ENCODE peak calls at places on chromosomes 4 and X, in ten cellular contexts. One of them, this sample, is unnamed.

GRCh38 chrX:84153538-84153937 is 34.5 kb downstream of the RPS6KA6 start:
- DNase-seq in progenitor cell of endocrine pancreas: no peak
- DNase-seq in dorsolateral prefrontal cortex: no peak
- DNase-seq in choroid plexus epithelial cell: no peak
- DNase-seq in esophagus squamous epithelium: no peak
- DNase-seq in colonic mucosa: no peak
- DNase-seq in uterus: no peak
- DNase-seq in AG04449: no peak
- DNase-seq in nephron progenitor cell: no peak
- DNase-seq in kidney: no peak
- DNase-seq in this sample: no peak

GRCh38 chr4:183288955-183289354 is 31.1 kb downstream of the CLDN22 start:
- DNase-seq in progenitor cell of endocrine pancreas: no peak
- DNase-seq in dorsolateral prefrontal cortex: no peak
- DNase-seq in choroid plexus epithelial cell: no peak
- DNase-seq in esophagus squamous epithelium: no peak
- DNase-seq in colonic mucosa: no peak
- DNase-seq in uterus: no peak
- DNase-seq in AG04449: no peak
- DNase-seq in nephron progenitor cell: no peak
- DNase-seq in kidney: no peak
- DNase-seq in this sample: no peak

GRCh38 chrX:386768-387575 is at the start of gene PPP2R3B:
- DNase-seq in progenitor cell of endocrine pancreas: peak; percentile 98
- DNase-seq in dorsolateral prefrontal cortex: peak; percentile 99
- DNase-seq in choroid plexus epithelial cell: peak; percentile 99
- DNase-seq in esophagus squamous epithelium: no peak
- DNase-seq in colonic mucosa: peak; percentile 97
- DNase-seq in uterus: peak; percentile 99
- DNase-seq in AG04449: peak; percentile 79
- DNase-seq in nephron progenitor cell: peak; percentile 99
- DNase-seq in kidney: peak; percentile 100
- DNase-seq in this sample: peak; percentile 97

GRCh38 chrX:48802089-48802812 is 384 bp downstream of the HDAC6 start:
- DNase-seq in progenitor cell of endocrine pancreas: peak; percentile 61
- DNase-seq in dorsolateral prefrontal cortex: no peak
- DNase-seq in choroid plexus epithelial cell: peak; percentile 85
- DNase-seq in esophagus squamous epithelium: peak; percentile 57
- DNase-seq in colonic mucosa: peak; percentile 89
- DNase-seq in uterus: peak; percentile 87
- DNase-seq in AG04449: peak; percentile 12
- DNase-seq in nephron progenitor cell: peak; percentile 81
- DNase-seq in kidney: peak; percentile 94
- DNase-seq in this sample: peak; percentile 65

GRCh38 chrX:39582091-39582490 is 515.7 kb downstream of the BCOR start:
- DNase-seq in progenitor cell of endocrine pancreas: no peak
- DNase-seq in dorsolateral prefrontal cortex: no peak
- DNase-seq in choroid plexus epithelial cell: no peak
- DNase-seq in esophagus squamous epithelium: no peak
- DNase-seq in colonic mucosa: no peak
- DNase-seq in uterus: no peak
- DNase-seq in AG04449: no peak
- DNase-seq in nephron progenitor cell: no peak
- DNase-seq in kidney: no peak
- DNase-seq in this sample: no peak

GRCh38 chr4:102717448-102718092 is 43.2 kb downstream of the MANBA start:
- DNase-seq in progenitor cell of endocrine pancreas: no peak
- DNase-seq in dorsolateral prefrontal cortex: no peak
- DNase-seq in choroid plexus epithelial cell: peak; percentile 28
- DNase-seq in esophagus squamous epithelium: no peak
- DNase-seq in colonic mucosa: no peak
- DNase-seq in uterus: no peak
- DNase-seq in AG04449: no peak
- DNase-seq in nephron progenitor cell: no peak
- DNase-seq in kidney: no peak
- DNase-seq in this sample: no peak

GRCh38 chrX:9019151-9019550 is 14.8 kb downstream of the FAM9B start:
- DNase-seq in progenitor cell of endocrine pancreas: no peak
- DNase-seq in dorsolateral prefrontal cortex: no peak
- DNase-seq in choroid plexus epithelial cell: no peak
- DNase-seq in esophagus squamous epithelium: no peak
- DNase-seq in colonic mucosa: no peak
- DNase-seq in uterus: no peak
- DNase-seq in AG04449: no peak
- DNase-seq in nephron progenitor cell: no peak
- DNase-seq in kidney: no peak
- DNase-seq in this sample: no peak

GRCh38 chrX:110059410-110059809 is 56.5 kb downstream of the TMEM164 start:
- DNase-seq in progenitor cell of endocrine pancreas: no peak
- DNase-seq in dorsolateral prefrontal cortex: no peak
- DNase-seq in choroid plexus epithelial cell: no peak
- DNase-seq in esophagus squamous epithelium: no peak
- DNase-seq in colonic mucosa: no peak
- DNase-seq in uterus: no peak
- DNase-seq in AG04449: no peak
- DNase-seq in nephron progenitor cell: no peak
- DNase-seq in kidney: no peak
- DNase-seq in this sample: no peak

GRCh38 chrX:30895331-30895730 is 6.3 kb upstream of the TAB3 start:
- DNase-seq in progenitor cell of endocrine pancreas: no peak
- DNase-seq in dorsolateral prefrontal cortex: no peak
- DNase-seq in choroid plexus epithelial cell: no peak
- DNase-seq in esophagus squamous epithelium: no peak
- DNase-seq in colonic mucosa: no peak
- DNase-seq in uterus: no peak
- DNase-seq in AG04449: no peak
- DNase-seq in nephron progenitor cell: no peak
- DNase-seq in kidney: no peak
- DNase-seq in this sample: no peak

GRCh38 chr4:87679449-87680169 is 29.5 kb downstream of the DMP1 start:
- DNase-seq in progenitor cell of endocrine pancreas: peak; percentile 37
- DNase-seq in dorsolateral prefrontal cortex: no peak
- DNase-seq in choroid plexus epithelial cell: peak; percentile 88
- DNase-seq in esophagus squamous epithelium: no peak
- DNase-seq in colonic mucosa: no peak
- DNase-seq in uterus: peak; percentile 66
- DNase-seq in AG04449: no peak
- DNase-seq in nephron progenitor cell: peak; percentile 72
- DNase-seq in kidney: no peak
- DNase-seq in this sample: peak; percentile 63

GRCh38 chr4:75800972-75801371 is 76.6 kb downstream of the USO1 start:
- DNase-seq in progenitor cell of endocrine pancreas: no peak
- DNase-seq in dorsolateral prefrontal cortex: no peak
- DNase-seq in choroid plexus epithelial cell: peak; percentile 79
- DNase-seq in esophagus squamous epithelium: no peak
- DNase-seq in colonic mucosa: no peak
- DNase-seq in uterus: no peak
- DNase-seq in AG04449: no peak
- DNase-seq in nephron progenitor cell: no peak
- DNase-seq in kidney: no peak
- DNase-seq in this sample: no peak
- TF ChIP-seq CTCF in progenitor cell of endocrine pancreas: no peak
- TF ChIP-seq CTCF in dorsolateral prefrontal cortex: no peak
- TF ChIP-seq CTCF in choroid plexus epithelial cell: no peak
- TF ChIP-seq CTCF in esophagus squamous epithelium: no peak
- TF ChIP-seq CTCF in colonic mucosa: no peak
- TF ChIP-seq CTCF in uterus: no peak
- TF ChIP-seq CTCF in AG04449: no peak
- TF ChIP-seq CTCF in nephron progenitor cell: no peak
- TF ChIP-seq CTCF in kidney: no peak
- TF ChIP-seq CTCF in this sample: no peak

GRCh38 chr4:6336166-6336565 is 66.5 kb downstream of the WFS1 start:
- DNase-seq in progenitor cell of endocrine pancreas: no peak
- DNase-seq in dorsolateral prefrontal cortex: no peak
- DNase-seq in choroid plexus epithelial cell: no peak
- DNase-seq in esophagus squamous epithelium: no peak
- DNase-seq in colonic mucosa: no peak
- DNase-seq in uterus: no peak
- DNase-seq in AG04449: no peak
- DNase-seq in nephron progenitor cell: no peak
- DNase-seq in kidney: peak; percentile 53
- DNase-seq in this sample: no peak

GRCh38 chr4:6338175-6338950 is 68.7 kb downstream of the WFS1 start:
- DNase-seq in progenitor cell of endocrine pancreas: no peak
- DNase-seq in dorsolateral prefrontal cortex: no peak
- DNase-seq in choroid plexus epithelial cell: no peak
- DNase-seq in esophagus squamous epithelium: no peak
- DNase-seq in colonic mucosa: no peak
- DNase-seq in uterus: no peak
- DNase-seq in AG04449: no peak
- DNase-seq in nephron progenitor cell: no peak
- DNase-seq in kidney: peak; percentile 69
- DNase-seq in this sample: no peak

GRCh38 chr4:6335040-6335590 is 65.5 kb downstream of the WFS1 start:
- DNase-seq in progenitor cell of endocrine pancreas: no peak
- DNase-seq in dorsolateral prefrontal cortex: no peak
- DNase-seq in choroid plexus epithelial cell: no peak
- DNase-seq in esophagus squamous epithelium: no peak
- DNase-seq in colonic mucosa: no peak
- DNase-seq in uterus: no peak
- DNase-seq in AG04449: no peak
- DNase-seq in nephron progenitor cell: no peak
- DNase-seq in kidney: peak; percentile 42
- DNase-seq in this sample: no peak

GRCh38 chr4:6338951-6339817 is 69.5 kb downstream of the WFS1 start:
- DNase-seq in progenitor cell of endocrine pancreas: no peak
- DNase-seq in dorsolateral prefrontal cortex: no peak
- DNase-seq in choroid plexus epithelial cell: no peak
- DNase-seq in esophagus squamous epithelium: no peak
- DNase-seq in colonic mucosa: no peak
- DNase-seq in uterus: no peak
- DNase-seq in AG04449: no peak
- DNase-seq in nephron progenitor cell: no peak
- DNase-seq in kidney: peak; percentile 48
- DNase-seq in this sample: no peak

DNA sequence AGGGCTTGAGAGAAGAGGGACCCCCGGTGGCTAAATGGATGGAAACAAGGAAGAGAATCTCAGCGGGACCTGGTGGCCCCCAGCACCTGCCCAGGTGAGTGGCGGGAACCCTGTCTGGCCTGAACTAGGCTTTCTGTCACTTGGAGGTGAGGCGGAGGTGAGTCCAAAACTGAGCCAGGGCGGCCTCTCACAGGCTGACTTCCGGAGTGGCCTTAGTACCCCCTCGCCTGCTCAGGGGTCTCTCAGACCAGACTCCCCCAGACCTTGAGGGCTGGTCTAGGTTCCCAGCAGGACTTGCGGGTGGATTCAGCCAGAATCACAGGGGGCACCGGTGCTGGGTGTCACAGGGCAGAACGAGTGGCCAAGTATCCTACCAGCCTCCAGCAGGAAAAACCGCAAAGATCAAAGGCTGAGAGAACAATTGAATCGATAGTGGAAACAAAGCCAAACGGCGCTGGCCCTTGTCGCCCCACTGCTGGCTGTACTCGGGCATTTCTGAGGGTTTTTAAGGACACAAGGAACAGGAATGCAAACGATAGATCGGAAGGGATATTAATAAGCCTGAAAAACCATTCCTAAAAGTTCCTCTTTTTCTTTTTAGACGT is 67.8 kb downstream of the WFS1 start:
- DNase-seq in progenitor cell of endocrine pancreas: no peak
- DNase-seq in dorsolateral prefrontal cortex: no peak
- DNase-seq in choroid plexus epithelial cell: no peak
- DNase-seq in esophagus squamous epithelium: no peak
- DNase-seq in colonic mucosa: no peak
- DNase-seq in uterus: no peak
- DNase-seq in AG04449: no peak
- DNase-seq in nephron progenitor cell: no peak
- DNase-seq in kidney: peak; percentile 41
- DNase-seq in this sample: peak; percentile 44
- TF ChIP-seq CTCF in progenitor cell of endocrine pancreas: no peak
- TF ChIP-seq CTCF in dorsolateral prefrontal cortex: no peak
- TF ChIP-seq CTCF in choroid plexus epithelial cell: no peak
- TF ChIP-seq CTCF in esophagus squamous epithelium: no peak
- TF ChIP-seq CTCF in colonic mucosa: no peak
- TF ChIP-seq CTCF in uterus: no peak
- TF ChIP-seq CTCF in AG04449: no peak
- TF ChIP-seq CTCF in nephron progenitor cell: no peak
- TF ChIP-seq CTCF in kidney: no peak
- TF ChIP-seq CTCF in this sample: no peak

DNA sequence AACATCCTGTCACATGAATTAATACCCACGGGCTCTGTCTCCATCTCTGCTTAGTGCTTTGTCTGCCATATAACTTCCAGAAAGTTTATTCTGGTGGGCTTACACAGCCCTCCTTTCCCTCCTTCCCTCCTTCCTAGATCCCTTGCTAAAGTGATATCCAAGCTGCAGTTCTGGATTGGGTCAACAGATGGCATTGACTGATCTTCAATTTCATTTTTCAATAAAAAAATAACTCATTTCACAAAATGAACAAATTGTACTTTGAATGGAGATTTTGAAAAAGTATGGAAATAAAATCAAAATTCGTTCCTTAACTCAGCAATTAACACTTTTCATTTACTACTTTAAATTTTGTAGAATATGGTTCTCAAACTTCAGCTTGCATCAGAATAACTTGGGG is 94.9 kb downstream of the NXF2 start:
- DNase-seq in progenitor cell of endocrine pancreas: no peak
- DNase-seq in dorsolateral prefrontal cortex: no peak
- DNase-seq in choroid plexus epithelial cell: peak; percentile 13
- DNase-seq in esophagus squamous epithelium: no peak
- DNase-seq in colonic mucosa: no peak
- DNase-seq in uterus: no peak
- DNase-seq in AG04449: no peak
- DNase-seq in nephron progenitor cell: no peak
- DNase-seq in kidney: no peak
- DNase-seq in this sample: no peak
- TF ChIP-seq CTCF in progenitor cell of endocrine pancreas: peak; percentile 9
- TF ChIP-seq CTCF in dorsolateral prefrontal cortex: peak; percentile 10
- TF ChIP-seq CTCF in choroid plexus epithelial cell: peak; percentile 38
- TF ChIP-seq CTCF in esophagus squamous epithelium: no peak
- TF ChIP-seq CTCF in colonic mucosa: no peak
- TF ChIP-seq CTCF in uterus: no peak
- TF ChIP-seq CTCF in AG04449: no peak
- TF ChIP-seq CTCF in nephron progenitor cell: no peak
- TF ChIP-seq CTCF in kidney: no peak
- TF ChIP-seq CTCF in this sample: peak; percentile 21

GRCh38 chrX:129115104-129115503 is 408.2 kb downstream of the SMARCA1 start:
- DNase-seq in progenitor cell of endocrine pancreas: no peak
- DNase-seq in dorsolateral prefrontal cortex: no peak
- DNase-seq in choroid plexus epithelial cell: peak; percentile 5
- DNase-seq in esophagus squamous epithelium: no peak
- DNase-seq in colonic mucosa: peak; percentile 48
- DNase-seq in uterus: no peak
- DNase-seq in AG04449: no peak
- DNase-seq in nephron progenitor cell: peak; percentile 38
- DNase-seq in kidney: no peak
- DNase-seq in this sample: peak; percentile 57

GRCh38 chrX:129115935-129116334 is 407.4 kb downstream of the SMARCA1 start:
- DNase-seq in progenitor cell of endocrine pancreas: no peak
- DNase-seq in dorsolateral prefrontal cortex: no peak
- DNase-seq in choroid plexus epithelial cell: no peak
- DNase-seq in esophagus squamous epithelium: no peak
- DNase-seq in colonic mucosa: no peak
- DNase-seq in uterus: no peak
- DNase-seq in AG04449: no peak
- DNase-seq in nephron progenitor cell: no peak
- DNase-seq in kidney: no peak
- DNase-seq in this sample: no peak

DNA sequence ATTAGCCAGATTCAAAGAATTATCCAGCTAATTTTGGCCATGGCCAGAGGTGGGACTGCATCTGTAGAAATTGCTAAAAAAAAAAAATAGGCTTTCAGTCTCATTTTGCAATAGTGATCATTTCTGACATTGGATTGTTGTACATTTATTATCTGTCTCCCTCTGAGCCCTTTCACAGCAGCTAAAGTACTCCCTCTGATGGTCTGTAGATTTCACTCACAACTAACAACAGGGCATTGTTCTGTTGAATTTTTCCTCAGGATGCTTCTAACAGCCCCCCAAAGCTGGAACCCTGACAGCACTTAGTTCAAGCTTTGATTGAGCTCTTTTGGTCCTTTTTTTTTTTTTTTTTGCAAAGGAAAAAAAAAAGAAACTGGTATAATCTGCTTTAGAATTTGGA is 406.6 kb downstream of the SMARCA1 start:
- DNase-seq in progenitor cell of endocrine pancreas: no peak
- DNase-seq in dorsolateral prefrontal cortex: no peak
- DNase-seq in choroid plexus epithelial cell: no peak
- DNase-seq in esophagus squamous epithelium: no peak
- DNase-seq in colonic mucosa: no peak
- DNase-seq in uterus: no peak
- DNase-seq in AG04449: no peak
- DNase-seq in nephron progenitor cell: no peak
- DNase-seq in kidney: no peak
- DNase-seq in this sample: no peak
- TF ChIP-seq CTCF in progenitor cell of endocrine pancreas: no peak
- TF ChIP-seq CTCF in dorsolateral prefrontal cortex: no peak
- TF ChIP-seq CTCF in choroid plexus epithelial cell: no peak
- TF ChIP-seq CTCF in esophagus squamous epithelium: no peak
- TF ChIP-seq CTCF in colonic mucosa: no peak
- TF ChIP-seq CTCF in uterus: no peak
- TF ChIP-seq CTCF in AG04449: no peak
- TF ChIP-seq CTCF in nephron progenitor cell: no peak
- TF ChIP-seq CTCF in kidney: no peak
- TF ChIP-seq CTCF in this sample: no peak